ENCODE peak calls at places on chromosomes 5 and 9, in five cellular contexts. I is effector memory CD4-positive, alpha-beta T cell; N is upper lobe of right lung; C is psoas muscle; H is A673. A is an unnamed sample. For H3K4me1, the result is how much of the 10 kb centered on the place peaks cover.

GRCh38 chr5:108983456-108984092 is 235.9 kb downstream of the FER start:
- DNase-seq in I (no peak), N (no peak), C (no peak), H (no peak), A (no peak)

GRCh38 chr5:179368016-179368805 is 22.9 kb upstream of the ADAMTS2 start:
- DNase-seq in I (no peak), N (peak), C (peak), H (no peak), A (no peak)

GRCh38 chr5:95823738-95824609 is 1.4 kb upstream of the GLRX start:
- DNase-seq in I (peak), N (peak), C (peak), H (peak), A (no peak)

GRCh38 chr5:32767948-32768427 is 56.9 kb downstream of the NPR3 start:
- DNase-seq in I (no peak), N (no peak), C (no peak), H (no peak), A (no peak)

GRCh38 chr9:18632624-18633407 is 158.9 kb downstream of the ADAMTSL1 start:
- DNase-seq in I (no peak), N (no peak), C (no peak), H (no peak), A (no peak)

GRCh38 chr5:155485344-155485743 is 471.8 kb downstream of the KIF4B start:
- DNase-seq in I (no peak), N (no peak), C (no peak), H (no peak), A (no peak)

GRCh38 chr5:120388016-120388781 is 75.9 kb upstream of the PRR16 start:
- DNase-seq in I (no peak), N (no peak), C (no peak), H (peak), A (no peak)

GRCh38 chr5:126483156-126483555 is 59.9 kb downstream of the GRAMD2B start:
- DNase-seq in I (no peak), N (no peak), C (no peak), H (no peak), A (no peak)

GRCh38 chr9:16092627-16093091 is 539.8 kb downstream of the CCDC171 start:
- DNase-seq in I (no peak), N (no peak), C (peak), H (no peak), A (no peak)

GRCh38 chr5:62780230-62780629 is 201.6 kb downstream of the LRRC70 start:
- DNase-seq in I (no peak), N (no peak), C (no peak), H (no peak), A (no peak)

GRCh38 chr5:145946112-145946861 is 9.9 kb downstream of the SH3RF2 start:
- DNase-seq in I (no peak), N (no peak), C (peak), H (peak), A (no peak)

GRCh38 chr5:145949474-145949873 is 13.1 kb downstream of the SH3RF2 start:
- DNase-seq in I (no peak), N (no peak), C (no peak), H (no peak), A (no peak)

GRCh38 chr5:145947581-145947980 is 11.2 kb downstream of the SH3RF2 start:
- DNase-seq in I (no peak), N (no peak), C (no peak), H (no peak), A (no peak)

GRCh38 chr5:145948921-145949320 is 12.5 kb downstream of the SH3RF2 start:
- DNase-seq in I (no peak), N (no peak), C (no peak), H (no peak), A (no peak)

GRCh38 chr5:145948047-145948446 is 11.7 kb downstream of the SH3RF2 start:
- DNase-seq in I (no peak), N (no peak), C (no peak), H (no peak), A (no peak)
- H3K4me1 ChIP-seq in I (under half), N (under half), C (under half), H (under half), A (under half)

GRCh38 chr9:78574354-78575036 is 277.6 kb downstream of the PSAT1 start:
- DNase-seq in I (no peak), N (no peak), C (no peak), H (peak), A (no peak)

GRCh38 chr9:78575041-78575440 is 278.1 kb downstream of the PSAT1 start:
- DNase-seq in I (no peak), N (no peak), C (no peak), H (no peak), A (no peak)

GRCh38 chr9:78575791-78576190 is 278.9 kb downstream of the PSAT1 start:
- DNase-seq in I (no peak), N (no peak), C (no peak), H (no peak), A (no peak)

GRCh38 chr9:78577507-78577906 is 280.6 kb downstream of the PSAT1 start:
- DNase-seq in I (no peak), N (no peak), C (no peak), H (no peak), A (no peak)

DNA sequence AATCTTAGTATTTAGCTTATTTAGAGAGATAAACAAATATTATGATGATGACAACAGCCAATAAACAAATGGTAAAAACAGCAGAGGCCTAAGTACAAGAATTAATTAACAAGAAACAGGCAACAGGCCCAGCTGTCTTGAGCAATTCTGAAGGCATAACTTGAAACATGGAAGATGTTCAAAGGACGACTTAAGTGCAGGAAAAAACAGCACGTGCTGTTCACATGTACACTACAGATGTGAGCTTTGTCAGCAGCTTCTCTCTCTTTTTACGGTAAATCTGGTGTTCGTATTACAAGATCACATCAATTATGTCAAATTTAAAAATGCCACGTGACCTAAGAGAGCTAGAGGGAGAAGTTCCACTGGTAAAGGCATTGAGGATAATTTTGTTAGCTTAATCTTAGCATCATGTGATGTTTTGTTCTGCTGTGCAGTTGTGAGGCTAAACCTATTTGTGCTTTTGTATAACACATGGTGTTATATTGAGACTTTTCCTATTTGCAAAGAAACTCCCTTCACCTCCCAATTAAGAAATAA is 281.2 kb downstream of the PSAT1 start:
- DNase-seq in I (no peak), N (no peak), C (no peak), H (no peak), A (no peak)
- H3K4me1 ChIP-seq in I (under half), N (under half), C (under half), H (under half), A (under half)

DNA sequence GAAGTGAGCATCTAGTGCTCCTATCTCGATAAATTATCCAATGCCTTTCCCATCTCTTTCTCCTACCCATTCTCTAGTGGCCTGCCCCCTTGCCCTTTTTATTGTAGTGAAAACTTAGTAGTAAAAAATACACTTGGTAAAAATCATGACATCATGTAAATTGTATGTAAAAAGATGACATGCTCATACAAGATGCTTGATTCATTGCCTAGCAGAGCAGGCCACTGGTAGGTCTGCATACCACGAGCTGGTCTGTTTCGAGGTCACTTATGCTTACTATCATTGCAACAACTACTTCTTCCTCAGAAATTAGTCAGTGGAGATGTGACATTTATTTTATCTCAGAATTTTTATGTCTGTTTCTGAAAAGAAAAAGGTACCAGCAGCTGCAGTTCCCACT is 177.3 kb downstream of the C9orf152 start:
- DNase-seq in I (no peak), N (no peak), C (no peak), H (no peak), A (no peak)
- H3K4me1 ChIP-seq in I (under half), N (under half), C (under half), H (under half), A (under half)

GRCh38 chr5:90557391-90557790 is 1.2 kb upstream of the ADGRV1 start:
- DNase-seq in I (no peak), N (no peak), C (no peak), H (no peak), A (no peak)
- H3K4me1 ChIP-seq in I (under half), N (under half), C (under half), H (under half), A (under half)

GRCh38 chr9:120904999-120905793 is 21.4 kb downstream of the TRAF1 start:
- DNase-seq in I (no peak), N (no peak), C (no peak), H (no peak), A (no peak)
- H3K4me1 ChIP-seq in I (half or more), N (under half), C (under half), H (under half), A (under half)